ENCODE peak calls at places on chromosomes 7 and 10, in seven cellular contexts. Z, K, X, J, E, M and C are unnamed samples.

GRCh38 chr10:31730776-31731175 is 197.9 kb downstream of the ARHGAP12 start:
- DNase-seq in Z (no peak), K (no peak), X (no peak), J (no peak), E (no peak), M (no peak), C (no peak)

GRCh38 chr7:122682805-122683204 is 16.1 kb downstream of the RNF133 start:
- DNase-seq in Z (no peak), K (no peak), X (no peak), J (no peak), E (no peak), M (no peak), C (no peak)

GRCh38 chr10:132429281-132430230 is 32.6 kb downstream of the PWWP2B start:
- DNase-seq in Z (no peak), K (no peak), X (no peak), J (no peak), E (no peak), M (no peak), C (no peak)

GRCh38 chr10:87705339-87705738 is 45.7 kb downstream of the PAPSS2 start:
- DNase-seq in Z (peak), K (no peak), X (peak), J (no peak), E (peak), M (peak), C (no peak)

GRCh38 chr10:13803566-13804554 is 217.1 kb downstream of the PRPF18 start:
- DNase-seq in Z (no peak), K (no peak), X (peak), J (no peak), E (peak), M (peak), C (no peak)

GRCh38 chr10:7696545-7696944 is 6.6 kb upstream of the ITIH2 start:
- DNase-seq in Z (no peak), K (no peak), X (peak), J (no peak), E (peak), M (no peak), C (no peak)

GRCh38 chr7:74604326-74605020 is 53.0 kb upstream of the GTF2I start:
- DNase-seq in Z (no peak), K (no peak), X (no peak), J (no peak), E (no peak), M (no peak), C (no peak)

GRCh38 chr7:23474098-23474828 is 4.0 kb upstream of the IGF2BP3 start:
- DNase-seq in Z (peak), K (peak), X (peak), J (peak), E (peak), M (peak), C (peak)

GRCh38 chr10:113753020-113753692 is 1.7 kb downstream of the PLEKHS1 start:
- DNase-seq in Z (no peak), K (no peak), X (no peak), J (peak), E (no peak), M (no peak), C (no peak)

GRCh38 chr7:139522830-139523198 is 671 bp upstream of the CLEC2L start:
- DNase-seq in Z (no peak), K (no peak), X (no peak), J (no peak), E (no peak), M (no peak), C (no peak)

GRCh38 chr10:84201244-84201606 is 6.9 kb downstream of the CDHR1 start:
- DNase-seq in Z (no peak), K (no peak), X (no peak), J (no peak), E (no peak), M (no peak), C (no peak)

GRCh38 chr7:99380823-99381663 is 6.5 kb downstream of the ARPC1B start:
- DNase-seq in Z (no peak), K (no peak), X (no peak), J (no peak), E (peak), M (no peak), C (no peak)

GRCh38 chr10:83978681-83979383 is 160.5 kb upstream of the GHITM start:
- DNase-seq in Z (no peak), K (no peak), X (no peak), J (no peak), E (no peak), M (no peak), C (no peak)

GRCh38 chr10:29105516-29106215 is 183.2 kb upstream of the LYZL1 start:
- DNase-seq in Z (no peak), K (no peak), X (peak), J (peak), E (peak), M (peak), C (no peak)

GRCh38 chr7:130397056-130397455 is 16.8 kb downstream of the CPA1 start:
- DNase-seq in Z (peak), K (no peak), X (no peak), J (no peak), E (no peak), M (no peak), C (no peak)

DNA sequence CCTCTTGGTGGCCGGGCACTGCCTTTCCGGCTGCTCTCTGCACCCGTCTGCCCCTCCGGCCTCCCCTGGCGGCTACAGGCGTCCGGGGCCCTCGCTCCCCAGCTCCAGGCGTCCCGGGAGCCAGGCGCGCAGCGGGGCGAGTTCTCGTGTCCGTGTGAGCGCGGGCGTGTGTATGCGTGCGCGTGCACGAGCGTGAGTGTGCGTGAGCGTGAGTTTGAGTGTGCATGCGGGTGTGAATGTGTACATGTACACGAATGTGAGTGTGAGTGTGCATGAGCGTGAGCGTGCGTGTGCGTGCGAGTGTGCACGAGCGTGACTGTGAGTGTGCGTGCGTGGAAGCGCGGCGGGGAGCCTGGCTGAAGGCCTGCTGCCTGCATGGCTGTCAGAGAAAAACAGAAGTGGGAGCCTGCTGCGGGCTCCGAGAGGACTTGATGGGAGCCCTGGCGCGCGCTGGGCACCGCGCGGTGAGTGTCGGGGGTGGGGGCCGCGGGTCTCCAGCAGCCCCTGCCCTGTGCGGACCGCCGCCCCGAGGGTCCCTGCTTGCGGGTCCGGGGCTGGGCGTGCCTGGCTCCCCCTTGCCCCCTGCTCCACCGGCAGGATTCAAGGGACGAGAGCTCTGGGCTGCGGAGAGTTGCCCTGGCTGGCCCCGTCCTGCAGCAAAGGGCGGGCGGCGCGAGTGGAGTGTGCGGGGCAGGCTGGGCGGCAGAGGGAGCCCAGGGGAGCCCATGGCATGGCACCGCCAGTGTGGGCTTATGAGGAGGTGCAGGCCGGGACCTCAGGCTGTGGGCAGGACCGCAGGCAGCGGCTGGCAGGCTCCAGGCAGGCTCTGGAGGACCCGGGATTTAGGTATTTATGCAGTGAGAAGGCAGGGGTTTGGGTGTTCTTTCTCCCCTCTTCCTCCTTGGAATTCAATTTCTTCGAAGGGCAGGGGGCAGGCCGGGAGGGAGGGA is 75.8 kb upstream of the EN2 start:
- DNase-seq in Z (no peak), K (no peak), X (no peak), J (no peak), E (no peak), M (no peak), C (no peak)
- H3K4me3 ChIP-seq in Z (no peak), K (no peak), X (no peak), J (peak), E (no peak), M (no peak), C (peak)

GRCh38 chr10:58979713-58980112 is 196.7 kb upstream of the PHYHIPL start:
- DNase-seq in Z (no peak), K (no peak), X (no peak), J (no peak), E (no peak), M (no peak), C (no peak)

GRCh38 chr10:58985216-58985615 is 191.2 kb upstream of the PHYHIPL start:
- DNase-seq in Z (no peak), K (no peak), X (no peak), J (no peak), E (no peak), M (no peak), C (no peak)

GRCh38 chr10:58981051-58981450 is 195.4 kb upstream of the PHYHIPL start:
- DNase-seq in Z (no peak), K (no peak), X (no peak), J (no peak), E (no peak), M (no peak), C (no peak)

GRCh38 chr10:58981846-58982245 is 194.6 kb upstream of the PHYHIPL start:
- DNase-seq in Z (no peak), K (no peak), X (no peak), J (no peak), E (no peak), M (no peak), C (no peak)

DNA sequence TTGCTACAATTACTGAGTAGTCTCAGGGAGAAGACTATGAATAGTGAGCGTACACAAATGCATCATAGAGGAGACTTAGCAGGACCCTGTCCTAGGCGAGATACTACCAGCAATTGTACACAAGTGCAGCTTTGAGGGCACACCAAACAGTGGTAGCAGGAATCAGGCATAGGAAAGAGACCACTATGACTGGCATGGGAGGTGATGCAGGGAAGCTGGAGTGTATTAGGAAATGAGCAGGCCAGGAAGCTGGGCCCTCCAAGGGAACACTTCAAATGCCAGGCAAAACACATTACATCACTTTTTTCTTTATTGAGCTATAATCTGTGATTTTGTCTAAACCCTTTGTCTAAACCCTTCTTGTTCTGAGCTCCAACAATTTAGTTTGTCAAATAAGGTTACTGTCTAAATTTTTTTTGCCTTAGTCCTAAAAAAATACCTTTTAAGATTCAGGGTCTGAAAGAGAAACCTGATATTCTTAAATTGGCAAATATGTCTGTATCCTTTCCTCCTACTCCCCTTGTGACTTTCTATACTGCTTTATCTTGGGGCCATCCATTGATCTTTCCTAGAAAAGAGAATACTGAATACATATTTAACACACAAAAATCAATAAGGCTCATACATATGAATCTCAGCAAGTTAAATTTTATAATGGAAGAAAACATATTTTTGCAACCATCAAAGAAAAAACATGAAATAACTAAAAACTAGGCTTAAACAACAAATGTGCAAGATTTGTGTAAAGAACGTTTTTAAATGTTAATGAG is 193.8 kb upstream of the PHYHIPL start:
- DNase-seq in Z (no peak), K (no peak), X (no peak), J (no peak), E (no peak), M (no peak), C (no peak)
- H3K4me3 ChIP-seq in Z (no peak), K (no peak), X (no peak), J (no peak), E (no peak), M (no peak), C (no peak)

GRCh38 chr7:922334-923107 is 32.0 kb downstream of the ADAP1 start:
- DNase-seq in Z (no peak), K (peak), X (no peak), J (no peak), E (no peak), M (no peak), C (no peak)
- H3K4me3 ChIP-seq in Z (no peak), K (no peak), X (no peak), J (no peak), E (no peak), M (no peak), C (no peak)

DNA sequence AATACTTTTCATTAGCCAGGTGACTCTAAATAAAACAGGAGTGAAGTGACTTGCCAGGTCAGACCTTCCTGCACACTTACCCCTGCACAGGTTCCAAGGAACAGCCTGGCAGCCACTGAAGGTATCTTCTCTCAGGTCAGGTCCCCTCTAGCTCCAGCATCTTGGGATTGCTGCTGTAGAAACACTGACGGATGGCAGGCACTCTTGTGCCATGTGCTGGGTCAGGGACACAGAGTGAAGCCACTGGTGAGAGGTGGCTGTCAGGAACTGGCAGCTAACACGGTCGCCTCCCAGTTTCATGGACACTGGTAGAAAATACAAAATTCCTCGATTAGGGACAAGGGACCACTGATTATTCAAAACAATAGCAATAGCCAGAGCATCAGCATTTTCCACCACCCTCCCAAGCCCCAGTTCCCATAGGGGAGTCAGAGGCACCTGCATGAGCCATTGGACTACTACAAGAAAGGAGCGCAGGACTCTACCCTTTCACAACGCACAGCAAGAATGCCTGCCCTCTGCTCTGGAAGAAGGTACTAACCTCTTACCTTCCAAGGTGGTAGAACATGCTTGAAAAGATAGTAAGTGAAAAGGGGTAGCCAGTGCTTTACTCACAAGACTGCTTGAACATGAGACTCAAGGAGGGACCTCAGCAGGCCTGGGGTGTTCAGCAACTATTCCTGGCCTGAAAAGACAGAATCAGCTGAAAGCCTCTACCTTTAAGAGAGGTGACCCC is 5.1 kb upstream of the MYO1G start:
- DNase-seq in Z (no peak), K (no peak), X (no peak), J (no peak), E (no peak), M (no peak), C (no peak)
- H3K4me3 ChIP-seq in Z (no peak), K (peak), X (peak), J (no peak), E (no peak), M (no peak), C (peak)

DNA sequence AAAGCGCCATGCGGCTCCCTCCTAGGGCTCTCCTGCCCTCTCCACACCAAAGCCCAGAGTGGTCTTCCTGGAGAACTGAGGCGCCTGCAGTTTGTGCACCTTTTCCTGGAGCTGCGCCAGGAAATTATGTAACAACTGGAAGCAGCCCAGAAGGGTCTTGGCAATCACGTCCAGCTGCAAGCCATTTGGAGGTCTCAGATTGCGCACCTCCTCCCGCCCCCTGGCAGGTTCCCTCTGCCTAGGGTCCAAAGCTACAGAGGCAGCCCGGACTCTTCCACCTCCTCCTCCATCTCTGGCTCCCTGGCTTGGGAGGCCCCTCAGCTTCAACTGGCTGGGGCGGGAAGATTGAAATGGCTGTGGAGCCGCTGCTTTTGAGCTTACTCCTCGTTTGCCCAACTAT is 34.0 kb upstream of the SFTPD start:
- DNase-seq in Z (no peak), K (no peak), X (no peak), J (no peak), E (no peak), M (no peak), C (no peak)
- H3K4me3 ChIP-seq in Z (no peak), K (no peak), X (no peak), J (no peak), E (no peak), M (no peak), C (no peak)

GRCh38 chr10:4485611-4486010 is 340.4 kb upstream of the AKR1E2 start:
- DNase-seq in Z (no peak), K (no peak), X (no peak), J (no peak), E (no peak), M (no peak), C (no peak)
- H3K4me3 ChIP-seq in Z (no peak), K (no peak), X (no peak), J (no peak), E (no peak), M (no peak), C (no peak)

GRCh38 chr10:90417056-90417455 is 440.8 kb downstream of the HTR7 start:
- DNase-seq in Z (peak), K (no peak), X (peak), J (peak), E (peak), M (peak), C (peak)
- H3K4me3 ChIP-seq in Z (no peak), K (no peak), X (no peak), J (no peak), E (no peak), M (no peak), C (no peak)

GRCh38 chr10:46018453-46019169 is 11.8 kb downstream of the NCOA4 start:
- DNase-seq in Z (no peak), K (peak), X (peak), J (no peak), E (peak), M (peak), C (no peak)
- H3K4me3 ChIP-seq in Z (no peak), K (peak), X (no peak), J (no peak), E (no peak), M (no peak), C (no peak)

GRCh38 chr7:33646166-33646565 is 259.2 kb upstream of the BMPER start:
- DNase-seq in Z (no peak), K (no peak), X (no peak), J (no peak), E (no peak), M (no peak), C (no peak)
- H3K4me3 ChIP-seq in Z (no peak), K (no peak), X (no peak), J (no peak), E (no peak), M (no peak), C (no peak)

GRCh38 chr10:116848032-116848911 is 1.0 kb upstream of the ENO4 start:
- DNase-seq in Z (no peak), K (no peak), X (peak), J (no peak), E (no peak), M (no peak), C (no peak)
- H3K4me3 ChIP-seq in Z (peak), K (no peak), X (peak), J (peak), E (peak), M (no peak), C (peak)